ENCODE peak calls at places on chromosome 20, in eight cellular contexts. One of them, this sample, is unnamed.

GRCh38 chr20:62675156-62675871 is 33.0 kb downstream of the SLCO4A1 start:
- DNase-seq in AG08395: peak; percentile 81
- DNase-seq in effector memory CD8-positive, alpha-beta T cell: no peak
- DNase-seq in stimulated activated CD8-positive, alpha-beta memory T cell treated with anti-CD3 and anti-CD28 coated beads, Interleukin-7, amount 100 ng/mL, for 4 hours: no peak
- DNase-seq in activated CD4-positive, CD25-positive, alpha-beta regulatory T cell: no peak
- DNase-seq in RCC 7860: peak; percentile 74
- DNase-seq in GM10248: no peak
- DNase-seq in RWPE1: no peak
- DNase-seq in this sample: no peak

GRCh38 chr20:25136643-25137559 is 55.0 kb upstream of the VSX1 start:
- DNase-seq in AG08395: peak; percentile 99
- DNase-seq in effector memory CD8-positive, alpha-beta T cell: no peak
- DNase-seq in stimulated activated CD8-positive, alpha-beta memory T cell treated with anti-CD3 and anti-CD28 coated beads, Interleukin-7, amount 100 ng/mL, for 4 hours: no peak
- DNase-seq in activated CD4-positive, CD25-positive, alpha-beta regulatory T cell: no peak
- DNase-seq in RCC 7860: peak; percentile 82
- DNase-seq in GM10248: no peak
- DNase-seq in RWPE1: peak; percentile 67
- DNase-seq in this sample: no peak

GRCh38 chr20:11726021-11726420 is 191.7 kb upstream of the BTBD3 start:
- DNase-seq in AG08395: no peak
- DNase-seq in effector memory CD8-positive, alpha-beta T cell: no peak
- DNase-seq in stimulated activated CD8-positive, alpha-beta memory T cell treated with anti-CD3 and anti-CD28 coated beads, Interleukin-7, amount 100 ng/mL, for 4 hours: no peak
- DNase-seq in activated CD4-positive, CD25-positive, alpha-beta regulatory T cell: no peak
- DNase-seq in RCC 7860: no peak
- DNase-seq in GM10248: no peak
- DNase-seq in RWPE1: no peak
- DNase-seq in this sample: no peak

GRCh38 chr20:50559149-50559548 is 49.0 kb downstream of the PTPN1 start:
- DNase-seq in AG08395: no peak
- DNase-seq in effector memory CD8-positive, alpha-beta T cell: no peak
- DNase-seq in stimulated activated CD8-positive, alpha-beta memory T cell treated with anti-CD3 and anti-CD28 coated beads, Interleukin-7, amount 100 ng/mL, for 4 hours: no peak
- DNase-seq in activated CD4-positive, CD25-positive, alpha-beta regulatory T cell: no peak
- DNase-seq in RCC 7860: no peak
- DNase-seq in GM10248: no peak
- DNase-seq in RWPE1: no peak
- DNase-seq in this sample: no peak

GRCh38 chr20:8744228-8744844 is 324.6 kb upstream of the PLCB4 start:
- DNase-seq in AG08395: no peak
- DNase-seq in effector memory CD8-positive, alpha-beta T cell: no peak
- DNase-seq in stimulated activated CD8-positive, alpha-beta memory T cell treated with anti-CD3 and anti-CD28 coated beads, Interleukin-7, amount 100 ng/mL, for 4 hours: no peak
- DNase-seq in activated CD4-positive, CD25-positive, alpha-beta regulatory T cell: no peak
- DNase-seq in RCC 7860: no peak
- DNase-seq in GM10248: no peak
- DNase-seq in RWPE1: no peak
- DNase-seq in this sample: no peak

GRCh38 chr20:32588040-32588439 is 2.9 kb upstream of the NOL4L start:
- DNase-seq in AG08395: no peak
- DNase-seq in effector memory CD8-positive, alpha-beta T cell: no peak
- DNase-seq in stimulated activated CD8-positive, alpha-beta memory T cell treated with anti-CD3 and anti-CD28 coated beads, Interleukin-7, amount 100 ng/mL, for 4 hours: no peak
- DNase-seq in activated CD4-positive, CD25-positive, alpha-beta regulatory T cell: no peak
- DNase-seq in RCC 7860: no peak
- DNase-seq in GM10248: no peak
- DNase-seq in RWPE1: no peak
- DNase-seq in this sample: no peak

GRCh38 chr20:58236612-58237317 is 8.3 kb upstream of the ANKRD60 start:
- DNase-seq in AG08395: peak; percentile 86
- DNase-seq in effector memory CD8-positive, alpha-beta T cell: peak; percentile 84
- DNase-seq in stimulated activated CD8-positive, alpha-beta memory T cell treated with anti-CD3 and anti-CD28 coated beads, Interleukin-7, amount 100 ng/mL, for 4 hours: peak; percentile 75
- DNase-seq in activated CD4-positive, CD25-positive, alpha-beta regulatory T cell: peak; percentile 63
- DNase-seq in RCC 7860: peak; percentile 57
- DNase-seq in GM10248: peak; percentile 85
- DNase-seq in RWPE1: peak; percentile 95
- DNase-seq in this sample: peak; percentile 78

GRCh38 chr20:52130406-52130805 is 61.2 kb downstream of the ZFP64 start:
- DNase-seq in AG08395: no peak
- DNase-seq in effector memory CD8-positive, alpha-beta T cell: no peak
- DNase-seq in stimulated activated CD8-positive, alpha-beta memory T cell treated with anti-CD3 and anti-CD28 coated beads, Interleukin-7, amount 100 ng/mL, for 4 hours: no peak
- DNase-seq in activated CD4-positive, CD25-positive, alpha-beta regulatory T cell: no peak
- DNase-seq in RCC 7860: no peak
- DNase-seq in GM10248: no peak
- DNase-seq in RWPE1: no peak
- DNase-seq in this sample: no peak

GRCh38 chr20:41560971-41561370 is 57.2 kb downstream of the CHD6 start:
- DNase-seq in AG08395: no peak
- DNase-seq in effector memory CD8-positive, alpha-beta T cell: no peak
- DNase-seq in stimulated activated CD8-positive, alpha-beta memory T cell treated with anti-CD3 and anti-CD28 coated beads, Interleukin-7, amount 100 ng/mL, for 4 hours: no peak
- DNase-seq in activated CD4-positive, CD25-positive, alpha-beta regulatory T cell: no peak
- DNase-seq in RCC 7860: no peak
- DNase-seq in GM10248: no peak
- DNase-seq in RWPE1: no peak
- DNase-seq in this sample: no peak

GRCh38 chr20:276620-277495 is 13.7 kb downstream of the C20orf96 start:
- DNase-seq in AG08395: no peak
- DNase-seq in effector memory CD8-positive, alpha-beta T cell: no peak
- DNase-seq in stimulated activated CD8-positive, alpha-beta memory T cell treated with anti-CD3 and anti-CD28 coated beads, Interleukin-7, amount 100 ng/mL, for 4 hours: no peak
- DNase-seq in activated CD4-positive, CD25-positive, alpha-beta regulatory T cell: no peak
- DNase-seq in RCC 7860: no peak
- DNase-seq in GM10248: no peak
- DNase-seq in RWPE1: no peak
- DNase-seq in this sample: no peak

GRCh38 chr20:59820204-59821041 is 113.0 kb downstream of the SYCP2 start:
- DNase-seq in AG08395: no peak
- DNase-seq in effector memory CD8-positive, alpha-beta T cell: no peak
- DNase-seq in stimulated activated CD8-positive, alpha-beta memory T cell treated with anti-CD3 and anti-CD28 coated beads, Interleukin-7, amount 100 ng/mL, for 4 hours: no peak
- DNase-seq in activated CD4-positive, CD25-positive, alpha-beta regulatory T cell: no peak
- DNase-seq in RCC 7860: no peak
- DNase-seq in GM10248: no peak
- DNase-seq in RWPE1: peak; percentile 73
- DNase-seq in this sample: no peak

GRCh38 chr20:47790032-47790965 is 5.0 kb upstream of the SULF2 start:
- DNase-seq in AG08395: peak; percentile 62
- DNase-seq in effector memory CD8-positive, alpha-beta T cell: no peak
- DNase-seq in stimulated activated CD8-positive, alpha-beta memory T cell treated with anti-CD3 and anti-CD28 coated beads, Interleukin-7, amount 100 ng/mL, for 4 hours: no peak
- DNase-seq in activated CD4-positive, CD25-positive, alpha-beta regulatory T cell: no peak
- DNase-seq in RCC 7860: no peak
- DNase-seq in GM10248: no peak
- DNase-seq in RWPE1: peak; percentile 89
- DNase-seq in this sample: no peak

GRCh38 chr20:14481863-14482262 is 144.5 kb upstream of the FLRT3 start:
- DNase-seq in AG08395: peak; percentile 20
- DNase-seq in effector memory CD8-positive, alpha-beta T cell: no peak
- DNase-seq in stimulated activated CD8-positive, alpha-beta memory T cell treated with anti-CD3 and anti-CD28 coated beads, Interleukin-7, amount 100 ng/mL, for 4 hours: no peak
- DNase-seq in activated CD4-positive, CD25-positive, alpha-beta regulatory T cell: no peak
- DNase-seq in RCC 7860: no peak
- DNase-seq in GM10248: no peak
- DNase-seq in RWPE1: peak; percentile 68
- DNase-seq in this sample: no peak

GRCh38 chr20:47007826-47008655 is 113.4 kb downstream of the EYA2 start:
- DNase-seq in AG08395: no peak
- DNase-seq in effector memory CD8-positive, alpha-beta T cell: no peak
- DNase-seq in stimulated activated CD8-positive, alpha-beta memory T cell treated with anti-CD3 and anti-CD28 coated beads, Interleukin-7, amount 100 ng/mL, for 4 hours: no peak
- DNase-seq in activated CD4-positive, CD25-positive, alpha-beta regulatory T cell: no peak
- DNase-seq in RCC 7860: no peak
- DNase-seq in GM10248: no peak
- DNase-seq in RWPE1: no peak
- DNase-seq in this sample: no peak

GRCh38 chr20:38426006-38426405 is 9.1 kb downstream of the SNHG17 start:
- DNase-seq in AG08395: peak; percentile 98
- DNase-seq in effector memory CD8-positive, alpha-beta T cell: no peak
- DNase-seq in stimulated activated CD8-positive, alpha-beta memory T cell treated with anti-CD3 and anti-CD28 coated beads, Interleukin-7, amount 100 ng/mL, for 4 hours: no peak
- DNase-seq in activated CD4-positive, CD25-positive, alpha-beta regulatory T cell: no peak
- DNase-seq in RCC 7860: peak; percentile 95
- DNase-seq in GM10248: no peak
- DNase-seq in RWPE1: peak; percentile 97
- DNase-seq in this sample: no peak

GRCh38 chr20:47740225-47741184 is 44.8 kb downstream of the SULF2 start:
- DNase-seq in AG08395: no peak
- DNase-seq in effector memory CD8-positive, alpha-beta T cell: no peak
- DNase-seq in stimulated activated CD8-positive, alpha-beta memory T cell treated with anti-CD3 and anti-CD28 coated beads, Interleukin-7, amount 100 ng/mL, for 4 hours: no peak
- DNase-seq in activated CD4-positive, CD25-positive, alpha-beta regulatory T cell: no peak
- DNase-seq in RCC 7860: no peak
- DNase-seq in GM10248: no peak
- DNase-seq in RWPE1: no peak
- DNase-seq in this sample: no peak

GRCh38 chr20:23145281-23145700 is 59.2 kb upstream of the CD93 start:
- DNase-seq in AG08395: peak; percentile 75
- DNase-seq in effector memory CD8-positive, alpha-beta T cell: no peak
- DNase-seq in stimulated activated CD8-positive, alpha-beta memory T cell treated with anti-CD3 and anti-CD28 coated beads, Interleukin-7, amount 100 ng/mL, for 4 hours: no peak
- DNase-seq in activated CD4-positive, CD25-positive, alpha-beta regulatory T cell: no peak
- DNase-seq in RCC 7860: peak; percentile 92
- DNase-seq in GM10248: no peak
- DNase-seq in RWPE1: no peak
- DNase-seq in this sample: no peak

GRCh38 chr20:50427740-50428462 is 82.3 kb upstream of the PTPN1 start:
- DNase-seq in AG08395: no peak
- DNase-seq in effector memory CD8-positive, alpha-beta T cell: no peak
- DNase-seq in stimulated activated CD8-positive, alpha-beta memory T cell treated with anti-CD3 and anti-CD28 coated beads, Interleukin-7, amount 100 ng/mL, for 4 hours: no peak
- DNase-seq in activated CD4-positive, CD25-positive, alpha-beta regulatory T cell: no peak
- DNase-seq in RCC 7860: no peak
- DNase-seq in GM10248: no peak
- DNase-seq in RWPE1: no peak
- DNase-seq in this sample: no peak

This sample was measured in CD4-positive, alpha-beta memory T cell.